ENCODE peak calls at places on chromosomes 16 and 17, in nine cellular contexts. One of them, this sample, is unnamed. For H3K36me3, the result is how much of the 10 kb centered on the place peaks cover.

GRCh38 chr17:58913971-58914769 is 158.5 kb downstream of the PPM1E start:
- DNase-seq in ovary: no peak
- DNase-seq in OCI-LY7: no peak
- DNase-seq in cardiac muscle cell: peak
- DNase-seq in lower lobe of right lung: no peak
- DNase-seq in uterus: no peak
- DNase-seq in ascending aorta: no peak
- DNase-seq in naive thymus-derived CD4-positive, alpha-beta T cell: no peak
- DNase-seq in stomach: no peak
- DNase-seq in this sample: no peak

GRCh38 chr16:8251727-8252126 is 338.6 kb downstream of the TMEM114 start:
- DNase-seq in ovary: no peak
- DNase-seq in OCI-LY7: no peak
- DNase-seq in cardiac muscle cell: no peak
- DNase-seq in lower lobe of right lung: no peak
- DNase-seq in uterus: no peak
- DNase-seq in ascending aorta: no peak
- DNase-seq in naive thymus-derived CD4-positive, alpha-beta T cell: no peak
- DNase-seq in stomach: no peak
- DNase-seq in this sample: no peak

GRCh38 chr16:47213761-47214440 is 70.2 kb upstream of the NETO2 start:
- DNase-seq in ovary: no peak
- DNase-seq in OCI-LY7: no peak
- DNase-seq in cardiac muscle cell: no peak
- DNase-seq in lower lobe of right lung: no peak
- DNase-seq in uterus: no peak
- DNase-seq in ascending aorta: no peak
- DNase-seq in naive thymus-derived CD4-positive, alpha-beta T cell: no peak
- DNase-seq in stomach: no peak
- DNase-seq in this sample: no peak

GRCh38 chr16:80463776-80464175 is 77.0 kb upstream of the DYNLRB2 start:
- DNase-seq in ovary: no peak
- DNase-seq in OCI-LY7: no peak
- DNase-seq in cardiac muscle cell: no peak
- DNase-seq in lower lobe of right lung: no peak
- DNase-seq in uterus: no peak
- DNase-seq in ascending aorta: no peak
- DNase-seq in naive thymus-derived CD4-positive, alpha-beta T cell: no peak
- DNase-seq in stomach: no peak
- DNase-seq in this sample: no peak

GRCh38 chr16:31385680-31386079 is 7.5 kb upstream of the ITGAD start:
- DNase-seq in ovary: no peak
- DNase-seq in OCI-LY7: no peak
- DNase-seq in cardiac muscle cell: no peak
- DNase-seq in lower lobe of right lung: no peak
- DNase-seq in uterus: no peak
- DNase-seq in ascending aorta: no peak
- DNase-seq in naive thymus-derived CD4-positive, alpha-beta T cell: no peak
- DNase-seq in stomach: no peak
- DNase-seq in this sample: no peak

GRCh38 chr17:4840893-4841242 is 7.7 kb downstream of the MINK1 start:
- DNase-seq in ovary: no peak
- DNase-seq in OCI-LY7: no peak
- DNase-seq in cardiac muscle cell: no peak
- DNase-seq in lower lobe of right lung: no peak
- DNase-seq in uterus: no peak
- DNase-seq in ascending aorta: no peak
- DNase-seq in naive thymus-derived CD4-positive, alpha-beta T cell: no peak
- DNase-seq in stomach: no peak
- DNase-seq in this sample: no peak

GRCh38 chr16:12433691-12434390 is 369.8 kb downstream of the CPPED1 start:
- DNase-seq in ovary: no peak
- DNase-seq in OCI-LY7: peak
- DNase-seq in cardiac muscle cell: no peak
- DNase-seq in lower lobe of right lung: no peak
- DNase-seq in uterus: no peak
- DNase-seq in ascending aorta: no peak
- DNase-seq in naive thymus-derived CD4-positive, alpha-beta T cell: no peak
- DNase-seq in stomach: no peak
- DNase-seq in this sample: no peak

GRCh38 chr17:48746916-48747444 is 18.4 kb upstream of the HOXB13 start:
- DNase-seq in ovary: no peak
- DNase-seq in OCI-LY7: no peak
- DNase-seq in cardiac muscle cell: no peak
- DNase-seq in lower lobe of right lung: no peak
- DNase-seq in uterus: no peak
- DNase-seq in ascending aorta: no peak
- DNase-seq in naive thymus-derived CD4-positive, alpha-beta T cell: no peak
- DNase-seq in stomach: no peak
- DNase-seq in this sample: no peak

GRCh38 chr17:40303706-40304450 is 5.1 kb upstream of the RARA start:
- DNase-seq in ovary: no peak
- DNase-seq in OCI-LY7: no peak
- DNase-seq in cardiac muscle cell: peak
- DNase-seq in lower lobe of right lung: no peak
- DNase-seq in uterus: peak
- DNase-seq in ascending aorta: no peak
- DNase-seq in naive thymus-derived CD4-positive, alpha-beta T cell: no peak
- DNase-seq in stomach: no peak
- DNase-seq in this sample: no peak

GRCh38 chr16:5004311-5004710 is 29.4 kb downstream of the NAGPA start:
- DNase-seq in ovary: no peak
- DNase-seq in OCI-LY7: no peak
- DNase-seq in cardiac muscle cell: no peak
- DNase-seq in lower lobe of right lung: peak
- DNase-seq in uterus: no peak
- DNase-seq in ascending aorta: no peak
- DNase-seq in naive thymus-derived CD4-positive, alpha-beta T cell: no peak
- DNase-seq in stomach: no peak
- DNase-seq in this sample: no peak

GRCh38 chr16:56337131-56337857 is 88.1 kb downstream of the AMFR start:
- DNase-seq in ovary: no peak
- DNase-seq in OCI-LY7: no peak
- DNase-seq in cardiac muscle cell: no peak
- DNase-seq in lower lobe of right lung: no peak
- DNase-seq in uterus: no peak
- DNase-seq in ascending aorta: no peak
- DNase-seq in naive thymus-derived CD4-positive, alpha-beta T cell: no peak
- DNase-seq in stomach: no peak
- DNase-seq in this sample: no peak

GRCh38 chr17:38465420-38466345 is 37.4 kb downstream of the ARHGAP23 start:
- DNase-seq in ovary: peak
- DNase-seq in OCI-LY7: no peak
- DNase-seq in cardiac muscle cell: peak
- DNase-seq in lower lobe of right lung: peak
- DNase-seq in uterus: peak
- DNase-seq in ascending aorta: peak
- DNase-seq in naive thymus-derived CD4-positive, alpha-beta T cell: no peak
- DNase-seq in stomach: peak
- DNase-seq in this sample: no peak
- H3K36me3 ChIP-seq in ovary: under half
- H3K36me3 ChIP-seq in OCI-LY7: under half
- H3K36me3 ChIP-seq in cardiac muscle cell: under half
- H3K36me3 ChIP-seq in lower lobe of right lung: under half
- H3K36me3 ChIP-seq in uterus: under half
- H3K36me3 ChIP-seq in ascending aorta: under half
- H3K36me3 ChIP-seq in naive thymus-derived CD4-positive, alpha-beta T cell: under half
- H3K36me3 ChIP-seq in stomach: under half
- H3K36me3 ChIP-seq in this sample: under half

GRCh38 chr17:60661489-60661888 is 16.2 kb upstream of the BCAS3 start:
- DNase-seq in ovary: no peak
- DNase-seq in OCI-LY7: no peak
- DNase-seq in cardiac muscle cell: no peak
- DNase-seq in lower lobe of right lung: no peak
- DNase-seq in uterus: no peak
- DNase-seq in ascending aorta: no peak
- DNase-seq in naive thymus-derived CD4-positive, alpha-beta T cell: no peak
- DNase-seq in stomach: no peak
- DNase-seq in this sample: no peak

GRCh38 chr17:60653569-60653968 is 24.1 kb upstream of the BCAS3 start:
- DNase-seq in ovary: no peak
- DNase-seq in OCI-LY7: no peak
- DNase-seq in cardiac muscle cell: no peak
- DNase-seq in lower lobe of right lung: no peak
- DNase-seq in uterus: no peak
- DNase-seq in ascending aorta: no peak
- DNase-seq in naive thymus-derived CD4-positive, alpha-beta T cell: no peak
- DNase-seq in stomach: no peak
- DNase-seq in this sample: no peak

GRCh38 chr17:60652484-60653247 is 25.0 kb upstream of the BCAS3 start:
- DNase-seq in ovary: no peak
- DNase-seq in OCI-LY7: peak
- DNase-seq in cardiac muscle cell: no peak
- DNase-seq in lower lobe of right lung: no peak
- DNase-seq in uterus: no peak
- DNase-seq in ascending aorta: no peak
- DNase-seq in naive thymus-derived CD4-positive, alpha-beta T cell: no peak
- DNase-seq in stomach: no peak
- DNase-seq in this sample: no peak

GRCh38 chr17:60659156-60659555 is 18.5 kb upstream of the BCAS3 start:
- DNase-seq in ovary: no peak
- DNase-seq in OCI-LY7: no peak
- DNase-seq in cardiac muscle cell: no peak
- DNase-seq in lower lobe of right lung: no peak
- DNase-seq in uterus: no peak
- DNase-seq in ascending aorta: no peak
- DNase-seq in naive thymus-derived CD4-positive, alpha-beta T cell: no peak
- DNase-seq in stomach: no peak
- DNase-seq in this sample: no peak

DNA sequence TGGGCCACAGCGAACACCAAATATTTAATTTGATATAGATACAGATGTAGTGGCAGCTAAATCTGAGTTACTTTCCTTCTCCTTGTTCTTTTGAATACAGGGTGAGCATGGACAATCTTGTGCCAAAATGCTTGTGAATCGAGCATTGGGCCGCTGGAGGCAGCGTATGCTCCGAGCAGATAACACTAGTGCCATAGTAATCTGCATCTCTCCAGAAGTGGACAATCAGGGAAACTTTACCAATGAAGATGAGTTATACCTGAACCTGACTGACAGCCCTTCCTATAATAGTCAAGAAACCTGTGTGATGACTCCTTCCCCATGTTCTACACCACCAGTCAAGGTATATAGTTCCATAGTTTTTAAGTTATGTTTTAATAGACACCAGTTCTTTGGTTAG is 21.2 kb upstream of the BCAS3 start:
- DNase-seq in ovary: no peak
- DNase-seq in OCI-LY7: no peak
- DNase-seq in cardiac muscle cell: no peak
- DNase-seq in lower lobe of right lung: no peak
- DNase-seq in uterus: no peak
- DNase-seq in ascending aorta: no peak
- DNase-seq in naive thymus-derived CD4-positive, alpha-beta T cell: no peak
- DNase-seq in stomach: no peak
- DNase-seq in this sample: no peak
- H3K36me3 ChIP-seq in ovary: under half
- H3K36me3 ChIP-seq in OCI-LY7: under half
- H3K36me3 ChIP-seq in cardiac muscle cell: under half
- H3K36me3 ChIP-seq in lower lobe of right lung: under half
- H3K36me3 ChIP-seq in uterus: under half
- H3K36me3 ChIP-seq in ascending aorta: under half
- H3K36me3 ChIP-seq in naive thymus-derived CD4-positive, alpha-beta T cell: under half
- H3K36me3 ChIP-seq in stomach: under half
- H3K36me3 ChIP-seq in this sample: under half

DNA sequence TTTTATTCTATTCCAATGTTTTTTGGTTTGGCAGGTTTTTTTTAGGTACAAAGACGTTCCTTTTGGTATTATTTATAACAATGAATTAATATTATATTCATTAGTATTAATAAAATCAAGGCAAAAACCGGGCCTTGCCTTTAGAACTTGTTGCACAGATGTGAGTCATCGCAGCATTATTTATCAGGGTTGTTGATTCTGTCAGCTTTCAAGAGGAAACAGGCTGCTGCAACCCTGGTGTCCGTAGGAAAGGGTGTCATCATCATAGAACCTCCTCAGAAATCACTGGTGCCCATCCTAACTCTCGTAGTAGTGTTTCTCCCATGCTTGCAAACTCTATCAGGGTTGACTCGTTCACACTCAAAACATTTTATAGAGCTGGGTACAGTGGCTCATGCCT is 10.2 kb upstream of the LRRC37B start:
- DNase-seq in ovary: no peak
- DNase-seq in OCI-LY7: no peak
- DNase-seq in cardiac muscle cell: no peak
- DNase-seq in lower lobe of right lung: no peak
- DNase-seq in uterus: no peak
- DNase-seq in ascending aorta: no peak
- DNase-seq in naive thymus-derived CD4-positive, alpha-beta T cell: no peak
- DNase-seq in stomach: no peak
- DNase-seq in this sample: no peak
- H3K36me3 ChIP-seq in ovary: under half
- H3K36me3 ChIP-seq in OCI-LY7: half or more
- H3K36me3 ChIP-seq in cardiac muscle cell: half or more
- H3K36me3 ChIP-seq in lower lobe of right lung: half or more
- H3K36me3 ChIP-seq in uterus: under half
- H3K36me3 ChIP-seq in ascending aorta: half or more
- H3K36me3 ChIP-seq in naive thymus-derived CD4-positive, alpha-beta T cell: under half
- H3K36me3 ChIP-seq in stomach: under half
- H3K36me3 ChIP-seq in this sample: half or more

GRCh38 chr17:82589851-82590180 is 58.4 kb downstream of the WDR45B start:
- DNase-seq in ovary: no peak
- DNase-seq in OCI-LY7: no peak
- DNase-seq in cardiac muscle cell: no peak
- DNase-seq in lower lobe of right lung: peak
- DNase-seq in uterus: no peak
- DNase-seq in ascending aorta: no peak
- DNase-seq in naive thymus-derived CD4-positive, alpha-beta T cell: no peak
- DNase-seq in stomach: no peak
- DNase-seq in this sample: no peak

GRCh38 chr17:82588266-82589175 is 59.7 kb downstream of the WDR45B start:
- DNase-seq in ovary: no peak
- DNase-seq in OCI-LY7: no peak
- DNase-seq in cardiac muscle cell: no peak
- DNase-seq in lower lobe of right lung: no peak
- DNase-seq in uterus: no peak
- DNase-seq in ascending aorta: no peak
- DNase-seq in naive thymus-derived CD4-positive, alpha-beta T cell: no peak
- DNase-seq in stomach: no peak
- DNase-seq in this sample: no peak

GRCh38 chr17:82590881-82591539 is 57.2 kb downstream of the WDR45B start:
- DNase-seq in ovary: no peak
- DNase-seq in OCI-LY7: no peak
- DNase-seq in cardiac muscle cell: no peak
- DNase-seq in lower lobe of right lung: peak
- DNase-seq in uterus: no peak
- DNase-seq in ascending aorta: no peak
- DNase-seq in naive thymus-derived CD4-positive, alpha-beta T cell: no peak
- DNase-seq in stomach: no peak
- DNase-seq in this sample: no peak

GRCh38 chr17:82592289-82592683 is 56.0 kb downstream of the WDR45B start:
- DNase-seq in ovary: no peak
- DNase-seq in OCI-LY7: no peak
- DNase-seq in cardiac muscle cell: no peak
- DNase-seq in lower lobe of right lung: peak
- DNase-seq in uterus: peak
- DNase-seq in ascending aorta: no peak
- DNase-seq in naive thymus-derived CD4-positive, alpha-beta T cell: no peak
- DNase-seq in stomach: peak
- DNase-seq in this sample: no peak

DNA sequence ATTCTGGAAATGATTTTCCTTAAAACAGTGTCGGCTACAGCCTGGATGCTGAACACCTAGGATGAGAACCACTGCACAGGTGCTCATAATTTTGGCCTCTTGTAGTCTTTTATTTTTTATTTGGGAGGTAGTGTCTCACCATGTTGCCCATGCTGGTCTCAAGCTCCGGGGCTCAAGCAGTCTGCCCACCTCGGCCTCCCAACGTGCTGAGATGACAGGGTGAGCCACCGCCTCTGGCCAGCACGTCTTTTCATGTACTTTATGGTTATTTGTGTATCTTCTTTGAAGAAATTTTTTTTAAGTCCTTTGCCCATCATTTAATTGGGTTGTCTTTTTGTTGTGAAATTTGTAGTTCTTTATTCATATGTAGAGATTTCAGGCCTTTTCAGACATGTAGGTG is 58.0 kb downstream of the WDR45B start:
- DNase-seq in ovary: no peak
- DNase-seq in OCI-LY7: no peak
- DNase-seq in cardiac muscle cell: no peak
- DNase-seq in lower lobe of right lung: peak
- DNase-seq in uterus: no peak
- DNase-seq in ascending aorta: no peak
- DNase-seq in naive thymus-derived CD4-positive, alpha-beta T cell: no peak
- DNase-seq in stomach: no peak
- DNase-seq in this sample: no peak
- H3K36me3 ChIP-seq in ovary: under half
- H3K36me3 ChIP-seq in OCI-LY7: half or more
- H3K36me3 ChIP-seq in cardiac muscle cell: under half
- H3K36me3 ChIP-seq in lower lobe of right lung: under half
- H3K36me3 ChIP-seq in uterus: under half
- H3K36me3 ChIP-seq in ascending aorta: under half
- H3K36me3 ChIP-seq in naive thymus-derived CD4-positive, alpha-beta T cell: under half
- H3K36me3 ChIP-seq in stomach: under half
- H3K36me3 ChIP-seq in this sample: half or more